ENCODE peak calls at places on chromosomes 16 and 17, in seven cellular contexts. I is WTC11; X is NCI-H345; N is H7; B is NCI-H460; K is AG04450; O is stimulated activated CD4-positive, alpha-beta T cell treated with anti-CD3 and anti-CD28 coated beads, Interleukin-15, amount 100 ng/mL, for 1 hour. W is an unnamed sample.

GRCh38 chr16:17345043-17345442 is 125.7 kb downstream of the XYLT1 start:
- DNase-seq in N (no peak), X (no peak), B (no peak), O (no peak), I (no peak), K (peak), W (no peak)

GRCh38 chr16:85664580-85665372 is 24.0 kb downstream of the GINS2 start:
- DNase-seq in B (no peak), O (no peak), N (peak), I (no peak), X (no peak), K (no peak), W (no peak)

GRCh38 chr17:14308965-14309879 is 8.3 kb downstream of the HS3ST3B1 start:
- DNase-seq in B (peak), I (peak), X (no peak), K (peak), N (peak), O (peak), W (peak)

GRCh38 chr16:86809458-86809955 is 231.2 kb downstream of the FOXL1 start:
- DNase-seq in X (no peak), K (peak), I (no peak), N (no peak), O (no peak), B (no peak), W (no peak)

GRCh38 chr17:81198826-81199481 is 23.8 kb downstream of the CEP131 start:
- DNase-seq in X (no peak), I (no peak), B (no peak), N (no peak), K (no peak), O (no peak), W (no peak)

GRCh38 chr17:2881295-2881694 is 85.1 kb downstream of the RAP1GAP2 start:
- DNase-seq in I (no peak), O (no peak), B (no peak), K (no peak), N (no peak), X (no peak), W (no peak)

GRCh38 chr16:50741225-50741807 is 570 bp upstream of the CYLD start:
- DNase-seq in K (no peak), X (no peak), I (no peak), N (peak), B (no peak), O (no peak), W (peak)

GRCh38 chr17:1746975-1747543 is 4.4 kb downstream of the SERPINF2 start:
- DNase-seq in O (no peak), K (no peak), B (no peak), I (no peak), X (no peak), N (peak), W (no peak)

GRCh38 chr17:4335185-4335584 is 31.3 kb downstream of the UBE2G1 start:
- DNase-seq in I (no peak), X (no peak), N (no peak), K (no peak), B (no peak), O (no peak), W (no peak)

GRCh38 chr17:78622491-78623265 is 45.5 kb upstream of the DNAH17 start:
- DNase-seq in B (no peak), X (no peak), K (no peak), I (no peak), N (peak), O (no peak), W (no peak)

GRCh38 chr17:50806141-50806643 is 29.2 kb upstream of the WFIKKN2 start:
- DNase-seq in I (peak), B (no peak), N (peak), K (no peak), O (no peak), X (no peak), W (no peak)

GRCh38 chr16:24151482-24151939 is 104.6 kb upstream of the CACNG3 start:
- DNase-seq in B (peak), K (no peak), O (no peak), I (no peak), X (peak), N (peak), W (no peak)

GRCh38 chr16:86881118-86881510 is 302.8 kb downstream of the FOXL1 start:
- DNase-seq in O (no peak), I (no peak), B (no peak), N (no peak), K (no peak), X (no peak), W (no peak)

GRCh38 chr17:2011421-2012371 is 13.4 kb downstream of the RTN4RL1 start:
- DNase-seq in I (no peak), B (no peak), O (no peak), N (peak), X (no peak), K (no peak), W (peak)

GRCh38 chr16:77840623-77841274 is 52.4 kb downstream of the VAT1L start:
- DNase-seq in X (no peak), O (no peak), N (no peak), B (no peak), I (no peak), K (peak), W (no peak)

GRCh38 chr17:43126911-43127290 is 1.7 kb upstream of the BRCA1 start:
- DNase-seq in I (no peak), K (no peak), N (no peak), X (no peak), B (no peak), O (no peak), W (no peak)

GRCh38 chr17:78736526-78737079 is 45.5 kb downstream of the CYTH1 start:
- DNase-seq in X (no peak), I (peak), B (peak), K (no peak), O (no peak), N (peak), W (peak)

GRCh38 chr16:86205521-86206245 is 304.6 kb upstream of the FOXF1 start:
- DNase-seq in O (no peak), B (no peak), K (no peak), X (no peak), N (no peak), I (no peak), W (no peak)

GRCh38 chr16:22814330-22815105 is 556 bp downstream of the HS3ST2 start:
- DNase-seq in X (no peak), O (no peak), B (no peak), I (peak), N (peak), K (no peak), W (no peak)

GRCh38 chr16:27595461-27595860 is 45.5 kb downstream of the KATNIP start:
- DNase-seq in B (no peak), N (no peak), I (no peak), X (peak), K (no peak), O (no peak), W (no peak)

GRCh38 chr16:67277294-67277998 is 1.9 kb upstream of the PLEKHG4 start:
- DNase-seq in B (no peak), O (no peak), K (peak), I (no peak), N (no peak), X (no peak), W (no peak)

GRCh38 chr17:78862073-78863023 is 21.7 kb upstream of the USP36 start:
- DNase-seq in K (peak), X (no peak), I (no peak), N (no peak), B (peak), O (no peak), W (no peak)

GRCh38 chr16:10828851-10829331 is 10.3 kb upstream of the TVP23A start:
- DNase-seq in K (peak), X (no peak), B (no peak), N (peak), O (no peak), I (no peak), W (no peak)

W was measured in Kasumi-1.